ENCODE peak calls at places on chromosomes 4 and X, in five cellular contexts. J is HepG2, G is K562, I is GM12878, M is A549. H is an unnamed sample.
A peak's percentile ranks its signal among the peaks of the same experiment; 100 is the strongest.

GRCh38 chrX:1336331-1337143 is at the start of gene IL3RA:
- DNase-seq in M (peak; percentile 45), G (no peak), I (peak; percentile 52), J (no peak), H (peak; percentile 92)

GRCh38 chrX:153765138-153766079 is 1.4 kb downstream of the PLXNB3 start:
- DNase-seq in M (no peak), J (peak; percentile 33), I (no peak), G (peak; percentile 90), H (no peak)

GRCh38 chr4:32133734-32134133 is 1413.6 kb downstream of the PCDH7 start:
- DNase-seq in J (no peak), G (no peak), I (no peak), M (no peak), H (no peak)

GRCh38 chr4:148453833-148454232 is 11.6 kb upstream of the NR3C2 start:
- DNase-seq in G (no peak), J (no peak), I (no peak), M (no peak), H (no peak)

GRCh38 chrX:13791559-13791958 is 25.3 kb downstream of the GPM6B start:
- DNase-seq in M (no peak), J (no peak), G (no peak), I (no peak), H (no peak)

GRCh38 chr4:53935780-53936179 is 128.6 kb downstream of the CHIC2 start:
- DNase-seq in G (no peak), J (no peak), I (no peak), M (no peak), H (no peak)

GRCh38 chrX:137051978-137052640 is 18.3 kb upstream of the GPR101 start:
- DNase-seq in G (peak; percentile 75), I (peak; percentile 1), J (peak; percentile 21), M (peak; percentile 49), H (peak; percentile 64)

GRCh38 chr4:41620594-41621256 is 82.8 kb downstream of the LIMCH1 start:
- DNase-seq in M (no peak), G (no peak), J (no peak), I (no peak), H (no peak)

GRCh38 chr4:153082322-153083301 is 121.6 kb upstream of the TRIM2 start:
- DNase-seq in I (no peak), G (no peak), J (no peak), M (no peak), H (no peak)

GRCh38 chr4:157739237-157739636 is 433.6 kb downstream of the GASK1B start:
- DNase-seq in G (no peak), M (no peak), J (no peak), I (no peak), H (peak; percentile 3)

GRCh38 chr4:140095694-140096482 is 58.1 kb downstream of the MAML3 start:
- DNase-seq in J (no peak), M (peak; percentile 98), G (no peak), I (no peak), H (peak; percentile 80)

GRCh38 chr4:142435599-142436235 is 410.4 kb downstream of the INPP4B start:
- DNase-seq in G (no peak), I (no peak), J (no peak), M (no peak), H (no peak)

GRCh38 chr4:61397174-61397573 is 197.0 kb downstream of the ADGRL3 start:
- DNase-seq in G (no peak), M (no peak), J (no peak), I (no peak), H (peak; percentile 3)

GRCh38 chr4:3328814-3329663 is 36.2 kb downstream of the RGS12 start:
- DNase-seq in M (no peak), G (no peak), I (no peak), J (no peak), H (no peak)

GRCh38 chrX:120358687-120359086 is 3.2 kb upstream of the ATP1B4 start:
- DNase-seq in M (no peak), G (no peak), I (no peak), J (no peak), H (no peak)

GRCh38 chr4:152594981-152595916 is 59.4 kb upstream of the FBXW7 start:
- DNase-seq in M (no peak), J (no peak), G (no peak), I (peak; percentile 40), H (no peak)

GRCh38 chr4:138953962-138954371 is 61.6 kb upstream of the NOCT start:
- DNase-seq in I (no peak), M (no peak), G (no peak), J (no peak), H (no peak)

GRCh38 chrX:56232221-56233082 is at the start of gene KLF8:
- DNase-seq in J (no peak), I (no peak), M (no peak), G (peak; percentile 35), H (peak; percentile 2)

GRCh38 chr4:153222162-153222789 is 18.0 kb downstream of the TRIM2 start:
- DNase-seq in M (no peak), G (no peak), J (no peak), I (no peak), H (no peak)

GRCh38 chr4:16659120-16659519 is 239.3 kb downstream of the LDB2 start:
- DNase-seq in I (no peak), M (no peak), G (no peak), J (no peak), H (no peak)

GRCh38 chr4:1644906-1645657 is 39.0 kb downstream of the FAM53A start:
- DNase-seq in M (no peak), G (no peak), I (no peak), J (no peak), H (no peak)

GRCh38 chr4:54229631-54230478 is 762 bp downstream of the PDGFRA start:
- DNase-seq in M (no peak), J (no peak), G (no peak), I (no peak), H (no peak)

DNA sequence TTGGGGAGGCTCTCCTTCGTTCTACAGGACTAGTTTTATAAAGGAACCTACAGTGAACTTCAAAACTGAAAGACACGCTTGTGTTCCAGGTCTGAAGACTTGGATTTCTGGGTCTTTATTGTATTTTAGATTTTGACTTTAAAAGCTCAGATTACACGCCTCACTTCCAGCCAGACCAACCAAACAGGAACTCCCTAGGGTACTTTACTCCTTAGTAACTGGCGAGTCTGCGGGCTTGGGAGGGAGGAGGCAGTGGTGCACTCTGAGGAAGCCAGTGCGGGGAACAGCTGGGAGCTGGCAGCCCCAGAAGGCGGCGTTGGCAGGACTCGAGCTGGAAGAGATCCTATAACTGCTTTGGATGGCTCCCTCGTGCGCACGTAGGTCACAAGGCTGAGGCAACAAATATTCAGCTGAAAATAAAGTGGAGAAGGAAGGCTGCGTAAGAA is 388 bp upstream of the PHKA1 start:
- DNase-seq in G (no peak), M (peak; percentile 75), I (no peak), J (peak; percentile 12), H (peak; percentile 58)
- TF ChIP-seq POLR2A in G (no peak), M (no peak), I (no peak), J (no peak), H (no peak)

DNA sequence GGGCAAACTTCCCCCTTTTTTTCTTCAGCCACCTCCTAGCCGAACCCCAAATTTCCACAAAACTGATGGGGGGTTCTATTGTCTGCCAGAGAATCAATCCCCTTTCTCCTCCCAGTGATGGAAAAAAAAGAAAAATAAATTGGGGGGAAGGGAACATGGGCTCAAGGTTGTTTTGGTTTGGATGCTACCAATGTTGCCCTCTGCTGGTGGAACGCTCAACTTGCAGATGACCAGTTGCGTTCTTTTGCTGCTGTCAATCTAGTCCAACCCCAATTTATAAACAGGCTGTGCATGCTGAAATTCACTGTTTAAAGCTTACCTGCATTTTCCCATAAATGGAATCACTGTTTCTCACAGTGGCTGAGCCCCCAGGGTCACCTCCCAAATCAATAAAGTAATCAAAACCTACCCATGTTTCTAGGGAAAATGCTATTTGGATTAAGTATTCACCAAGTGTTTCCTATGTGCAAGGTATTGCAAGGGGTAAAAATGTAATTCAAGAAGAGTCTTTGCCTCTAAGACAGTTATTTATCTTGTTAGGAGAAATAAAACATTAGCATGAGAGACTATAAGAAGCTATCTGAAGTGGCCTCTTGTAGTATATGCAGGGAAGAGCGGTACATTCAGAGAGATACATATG is 116.7 kb upstream of the TMEM164 start:
- DNase-seq in M (peak; percentile 57), G (peak; percentile 54), J (peak; percentile 31), I (no peak), H (peak; percentile 73)
- TF ChIP-seq MYC in M (no peak), G (no peak), J (no peak), I (no peak), H (no peak)

GRCh38 chr4:147423229-147423628 is 57.7 kb upstream of the EDNRA start:
- DNase-seq in J (no peak), G (no peak), I (no peak), M (no peak), H (no peak)

GRCh38 chr4:147425019-147425418 is 55.9 kb upstream of the EDNRA start:
- DNase-seq in M (no peak), I (no peak), G (no peak), J (no peak), H (no peak)

GRCh38 chr4:147430111-147430510 is 50.8 kb upstream of the EDNRA start:
- DNase-seq in J (no peak), I (no peak), G (no peak), M (no peak), H (no peak)

DNA sequence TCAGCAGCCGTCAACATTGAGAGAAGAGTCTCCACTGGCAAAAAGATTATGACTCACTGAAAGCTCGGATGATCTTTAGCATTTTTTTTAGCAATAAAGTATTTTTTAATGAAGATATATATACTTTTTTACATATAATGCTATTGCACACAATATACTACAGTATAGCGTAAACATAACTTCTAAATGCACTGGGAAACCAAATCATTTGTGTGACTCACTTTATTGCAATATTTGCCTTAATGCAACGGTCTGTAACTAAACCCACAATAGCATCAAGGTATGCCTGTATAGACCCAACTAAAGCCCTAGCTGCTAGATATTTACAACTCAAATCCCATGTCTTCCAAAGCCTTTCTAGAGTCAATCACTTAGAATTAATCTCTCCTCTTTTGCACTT is 52.3 kb upstream of the EDNRA start:
- DNase-seq in M (no peak), I (no peak), G (no peak), J (no peak), H (no peak)
- TF ChIP-seq POLR2A in M (no peak), I (no peak), G (no peak), J (no peak), H (no peak)

GRCh38 chrX:34810911-34811310 is 131.7 kb upstream of the FAM47B start:
- DNase-seq in I (no peak), M (no peak), J (no peak), G (no peak), H (no peak)

GRCh38 chrX:34810364-34810763 is 132.2 kb upstream of the FAM47B start:
- DNase-seq in J (no peak), I (no peak), G (no peak), M (no peak), H (peak; percentile 2)

GRCh38 chrX:34809096-34809495 is 133.5 kb upstream of the FAM47B start:
- DNase-seq in G (no peak), I (no peak), J (no peak), M (no peak), H (no peak)

DNA sequence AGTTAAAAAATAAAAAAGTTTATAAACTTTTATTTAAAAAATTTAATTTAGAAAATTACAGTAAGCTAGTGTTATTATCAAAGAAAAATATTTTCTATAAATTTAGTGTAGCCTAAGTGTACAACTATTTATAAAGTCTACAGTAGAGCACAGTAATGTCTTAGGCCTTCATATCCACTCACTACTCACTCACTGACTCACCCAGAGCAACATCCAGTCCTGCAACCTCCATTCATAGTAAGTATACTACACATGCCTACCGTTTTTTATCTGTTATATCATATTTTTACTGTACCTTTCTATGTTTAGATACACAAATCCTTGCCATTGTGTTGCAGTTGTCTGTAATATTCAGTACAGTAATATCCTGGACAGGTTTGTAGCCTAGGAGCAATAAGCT is 129.0 kb upstream of the FAM47B start:
- DNase-seq in M (no peak), J (no peak), I (no peak), G (no peak), H (no peak)
- TF ChIP-seq MYC in M (no peak), J (no peak), I (no peak), G (no peak), H (no peak)

GRCh38 chr4:28443786-28444412 is 1583.3 kb downstream of the STIM2 start:
- DNase-seq in I (no peak), J (no peak), M (no peak), G (no peak), H (no peak)
- TF ChIP-seq POLR2A in I (no peak), J (no peak), M (no peak), G (no peak), H (no peak)

H was measured in NB4.